ENCODE peak calls at places on chromosomes 1 and 21, in nine cellular contexts. F is non-pigmented ciliary epithelial cell, Q is GM03348, B is HTR-8/SVneo, G is Caco-2, N is fibroblast of pulmonary artery, P is NCI-H82, U is NCI-H510A treated with DMSO at 0.1 percent for 48 hours, D is ecto neural progenitor cell. Y is an unnamed sample.

GRCh38 chr1:99455760-99456159 is 190.2 kb upstream of the PALMD start:
- DNase-seq in F (no peak), Q (no peak), B (no peak), G (no peak), N (no peak), P (no peak), U (no peak), D (no peak), Y (no peak)

GRCh38 chr1:160935527-160936258 is 18.9 kb downstream of the ITLN2 start:
- DNase-seq in F (no peak), Q (no peak), B (no peak), G (no peak), N (no peak), P (peak), U (no peak), D (no peak), Y (no peak)

GRCh38 chr1:203906932-203907331 is 45.5 kb downstream of the SNRPE start:
- DNase-seq in F (peak), Q (peak), B (peak), G (no peak), N (peak), P (no peak), U (no peak), D (no peak), Y (no peak)

GRCh38 chr1:1763657-1764621 is 14.3 kb downstream of the NADK start:
- DNase-seq in F (no peak), Q (no peak), B (no peak), G (peak), N (peak), P (no peak), U (peak), D (no peak), Y (no peak)

GRCh38 chr1:95742591-95743089 is 508.6 kb downstream of the RWDD3 start:
- DNase-seq in F (peak), Q (peak), B (no peak), G (no peak), N (peak), P (peak), U (peak), D (peak), Y (no peak)

GRCh38 chr1:46508760-46509159 is 19.1 kb downstream of the DMBX1 start:
- DNase-seq in F (no peak), Q (peak), B (no peak), G (no peak), N (no peak), P (no peak), U (no peak), D (no peak), Y (no peak)

GRCh38 chr1:64505944-64506658 is 36.2 kb downstream of the CACHD1 start:
- DNase-seq in F (peak), Q (no peak), B (no peak), G (peak), N (no peak), P (peak), U (peak), D (no peak), Y (no peak)

GRCh38 chr21:37829043-37829442 is 87.2 kb downstream of the KCNJ6 start:
- DNase-seq in F (no peak), Q (no peak), B (no peak), G (no peak), N (no peak), P (peak), U (peak), D (no peak), Y (no peak)

GRCh38 chr1:84272401-84272800 is 29.1 kb upstream of the SAMD13 start:
- DNase-seq in F (no peak), Q (no peak), B (no peak), G (peak), N (no peak), P (no peak), U (peak), D (no peak), Y (no peak)

GRCh38 chr1:209530990-209531389 is 52.5 kb upstream of the CAMK1G start:
- DNase-seq in F (no peak), Q (no peak), B (no peak), G (no peak), N (no peak), P (no peak), U (no peak), D (no peak), Y (no peak)

GRCh38 chr1:60911980-60912692 is 170.2 kb upstream of the NFIA start:
- DNase-seq in F (no peak), Q (no peak), B (no peak), G (no peak), N (no peak), P (peak), U (peak), D (no peak), Y (no peak)

GRCh38 chr1:27872802-27873665 is 690 bp downstream of the THEMIS2 start:
- DNase-seq in F (no peak), Q (peak), B (no peak), G (no peak), N (peak), P (no peak), U (no peak), D (no peak), Y (no peak)

GRCh38 chr1:185595835-185596667 is 138.1 kb upstream of the HMCN1 start:
- DNase-seq in F (peak), Q (peak), B (peak), G (peak), N (peak), P (peak), U (peak), D (no peak), Y (no peak)

GRCh38 chr1:230280906-230281413 is 145.2 kb downstream of the PGBD5 start:
- DNase-seq in F (no peak), Q (no peak), B (no peak), G (peak), N (no peak), P (no peak), U (no peak), D (no peak), Y (peak)

GRCh38 chr1:79575424-79575823 is 568.9 kb upstream of the ADGRL4 start:
- DNase-seq in F (no peak), Q (no peak), B (no peak), G (no peak), N (no peak), P (no peak), U (no peak), D (no peak), Y (no peak)

GRCh38 chr1:81682490-81682889 is 118.2 kb upstream of the ADGRL2 start:
- DNase-seq in F (peak), Q (peak), B (no peak), G (peak), N (peak), P (no peak), U (no peak), D (no peak), Y (no peak)

GRCh38 chr1:117541003-117541402 is 64.8 kb upstream of the TENT5C start:
- DNase-seq in F (no peak), Q (no peak), B (no peak), G (no peak), N (peak), P (no peak), U (no peak), D (no peak), Y (no peak)

GRCh38 chr21:38140192-38140905 is 116.4 kb upstream of the KCNJ15 start:
- DNase-seq in F (no peak), Q (peak), B (peak), G (no peak), N (peak), P (peak), U (peak), D (no peak), Y (peak)

GRCh38 chr1:66996018-66996682 is 57.8 kb downstream of the SLC35D1 start:
- DNase-seq in F (peak), Q (peak), B (peak), G (peak), N (peak), P (peak), U (peak), D (peak), Y (no peak)

GRCh38 chr1:241810769-241811402 is 37.1 kb upstream of the EXO1 start:
- DNase-seq in F (no peak), Q (no peak), B (no peak), G (no peak), N (no peak), P (no peak), U (no peak), D (no peak), Y (no peak)

GRCh38 chr1:156115514-156116374 is 1.2 kb downstream of the LMNA start:
- DNase-seq in F (no peak), Q (peak), B (no peak), G (no peak), N (peak), P (no peak), U (peak), D (peak), Y (peak)

GRCh38 chr1:89633745-89634625 is 1.1 kb downstream of the LRRC8C start:
- DNase-seq in F (no peak), Q (peak), B (peak), G (no peak), N (peak), P (peak), U (peak), D (no peak), Y (no peak)

GRCh38 chr1:116833655-116834054 is 76.1 kb upstream of the PTGFRN start:
- DNase-seq in F (no peak), Q (no peak), B (no peak), G (no peak), N (no peak), P (peak), U (no peak), D (no peak), Y (no peak)

GRCh38 chr1:3904006-3904842 is 4.2 kb upstream of the C1orf174 start:
- DNase-seq in F (no peak), Q (no peak), B (no peak), G (no peak), N (no peak), P (no peak), U (no peak), D (no peak), Y (no peak)

GRCh38 chr1:222247811-222248310 is 300.0 kb downstream of the HHIPL2 start:
- DNase-seq in F (no peak), Q (no peak), B (no peak), G (no peak), N (no peak), P (no peak), U (no peak), D (no peak), Y (no peak)

GRCh38 chr1:236841341-236841740 is 46.2 kb downstream of the MTR start:
- DNase-seq in F (no peak), Q (no peak), B (no peak), G (no peak), N (no peak), P (no peak), U (no peak), D (no peak), Y (no peak)

GRCh38 chr1:7491089-7491817 is 279.8 kb upstream of the VAMP3 start:
- DNase-seq in F (no peak), Q (peak), B (no peak), G (no peak), N (peak), P (no peak), U (peak), D (no peak), Y (no peak)

GRCh38 chr21:31731802-31732537 is at the start of gene SCAF4:
- DNase-seq in F (no peak), Q (peak), B (peak), G (peak), N (peak), P (peak), U (peak), D (peak), Y (peak)

GRCh38 chr1:162722036-162722435 is 68.5 kb upstream of the HSD17B7 start:
- DNase-seq in F (no peak), Q (no peak), B (no peak), G (no peak), N (no peak), P (no peak), U (no peak), D (no peak), Y (no peak)

GRCh38 chr1:24349891-24350290 is 30.7 kb downstream of the GRHL3 start:
- DNase-seq in F (no peak), Q (no peak), B (no peak), G (no peak), N (no peak), P (no peak), U (no peak), D (no peak), Y (no peak)

GRCh38 chr1:235513495-235514366 is 9.5 kb upstream of the B3GALNT2 start:
- DNase-seq in F (peak), Q (peak), B (peak), G (no peak), N (peak), P (peak), U (peak), D (no peak), Y (no peak)

GRCh38 chr1:61220531-61220930 is 138.2 kb downstream of the NFIA start:
- DNase-seq in F (no peak), Q (no peak), B (no peak), G (no peak), N (no peak), P (no peak), U (no peak), D (no peak), Y (no peak)

GRCh38 chr1:182635871-182636270 is 31.7 kb upstream of the RGS16 start:
- DNase-seq in F (no peak), Q (no peak), B (no peak), G (no peak), N (no peak), P (peak), U (no peak), D (no peak), Y (no peak)

GRCh38 chr1:67618285-67619018 is 66.5 kb upstream of the GADD45A start:
- DNase-seq in F (peak), Q (peak), B (no peak), G (no peak), N (peak), P (no peak), U (peak), D (no peak), Y (peak)

GRCh38 chr1:154404984-154405761 is at the start of gene IL6R:
- DNase-seq in F (peak), Q (peak), B (peak), G (peak), N (peak), P (no peak), U (peak), D (peak), Y (peak)

GRCh38 chr1:52603680-52604501 is 1.7 kb downstream of the GPX7 start:
- DNase-seq in F (no peak), Q (peak), B (no peak), G (no peak), N (no peak), P (no peak), U (no peak), D (no peak), Y (no peak)

GRCh38 chr1:33339413-33339812 is 18.5 kb upstream of the A3GALT2 start:
- DNase-seq in F (no peak), Q (no peak), B (no peak), G (no peak), N (no peak), P (no peak), U (no peak), D (no peak), Y (no peak)